ENCODE peak calls at places on chromosomes 6 and 20, in seven cellular contexts. Z is H1; S is NCI-H1417; V is LoVo; R is cardiac muscle cell; X is left lobe of liver; E is CD8-positive, alpha-beta T cell. I is an unnamed sample.

GRCh38 chr6:163197839-163198238 is 216.7 kb upstream of the QKI start:
- DNase-seq in Z (no peak), S (no peak), V (no peak), E (no peak), R (no peak), X (no peak), I (no peak)

GRCh38 chr20:5863040-5863811 is 87.1 kb downstream of the TRMT6 start:
- DNase-seq in X (no peak), E (no peak), V (no peak), S (no peak), Z (no peak), R (no peak), I (no peak)

GRCh38 chr20:1427457-1428054 is 34.7 kb upstream of the FKBP1A start:
- DNase-seq in S (peak; percentile 100), E (no peak), X (no peak), R (no peak), V (no peak), Z (peak; percentile 62), I (no peak)

GRCh38 chr6:13505345-13505734 is 17.9 kb upstream of the GFOD1 start:
- DNase-seq in X (no peak), Z (no peak), S (no peak), E (no peak), R (no peak), V (no peak), I (no peak)

GRCh38 chr20:37511605-37512275 is 9.3 kb upstream of the NNAT start:
- DNase-seq in X (no peak), Z (no peak), E (no peak), S (no peak), R (no peak), V (no peak), I (no peak)

GRCh38 chr6:68778356-68779020 is 143.4 kb downstream of the ADGRB3 start:
- DNase-seq in R (peak; percentile 67), V (peak; percentile 16), X (no peak), S (peak; percentile 76), Z (peak; percentile 50), E (no peak), I (no peak)

GRCh38 chr6:98574991-98575390 is 259.4 kb upstream of the POU3F2 start:
- DNase-seq in R (peak; percentile 41), E (no peak), S (no peak), V (no peak), Z (no peak), X (no peak), I (no peak)

GRCh38 chr6:81769834-81770233 is 17.4 kb upstream of the TENT5A start:
- DNase-seq in Z (no peak), V (peak; percentile 61), S (no peak), X (no peak), R (peak; percentile 23), E (no peak), I (no peak)

GRCh38 chr20:22385602-22386299 is 198.6 kb downstream of the FOXA2 start:
- DNase-seq in X (no peak), E (no peak), Z (no peak), S (peak; percentile 80), V (peak; percentile 16), R (no peak), I (no peak)

GRCh38 chr6:131101911-131102680 is 33.2 kb upstream of the AKAP7 start:
- DNase-seq in S (no peak), X (no peak), E (no peak), V (peak; percentile 80), R (no peak), Z (no peak), I (no peak)

GRCh38 chr6:3304500-3305215 is 45.9 kb downstream of the PSMG4 start:
- DNase-seq in R (no peak), S (no peak), E (no peak), V (no peak), X (no peak), Z (no peak), I (no peak)

GRCh38 chr6:132017921-132018320 is 66.7 kb upstream of the CCN2 start:
- DNase-seq in Z (no peak), R (no peak), V (no peak), S (no peak), X (no peak), E (no peak), I (no peak)

GRCh38 chr20:8242827-8243764 is 111.0 kb downstream of the PLCB1 start:
- DNase-seq in S (no peak), E (no peak), R (peak; percentile 17), Z (no peak), V (no peak), X (no peak), I (no peak)

GRCh38 chr6:159742165-159742564 is 14.9 kb downstream of the WTAP start:
- DNase-seq in R (no peak), E (no peak), Z (no peak), V (no peak), X (no peak), S (no peak), I (no peak)

GRCh38 chr6:24910331-24910849 is 25.4 kb downstream of the RIPOR2 start:
- DNase-seq in E (no peak), V (no peak), X (no peak), R (peak; percentile 42), S (no peak), Z (peak; percentile 73), I (no peak)

GRCh38 chr6:6908116-6908515 is 199.6 kb upstream of the RREB1 start:
- DNase-seq in R (no peak), X (no peak), V (no peak), E (no peak), S (no peak), Z (no peak), I (no peak)

GRCh38 chr6:26552640-26553189 is 14.5 kb downstream of the HMGN4 start:
- DNase-seq in S (no peak), R (no peak), Z (no peak), E (no peak), X (no peak), V (no peak), I (no peak)

GRCh38 chr20:33034115-33034514 is 2.7 kb downstream of the BPIFB6 start:
- DNase-seq in X (no peak), V (no peak), S (no peak), E (no peak), R (no peak), Z (no peak), I (no peak)

GRCh38 chr6:48471326-48471725 is 360.3 kb upstream of the PTCHD4 start:
- DNase-seq in X (no peak), E (no peak), V (no peak), S (no peak), Z (no peak), R (no peak), I (no peak)

GRCh38 chr6:146850238-146850896 is 251.6 kb downstream of the ADGB start:
- DNase-seq in S (no peak), E (no peak), V (no peak), X (no peak), R (no peak), Z (no peak), I (no peak)

GRCh38 chr20:33099842-33100538 is 20.5 kb downstream of the BPIFB4 start:
- DNase-seq in S (no peak), E (no peak), R (no peak), X (no peak), V (peak; percentile 29), Z (no peak), I (no peak)

GRCh38 chr6:14799928-14800327 is 445.9 kb upstream of the JARID2 start:
- DNase-seq in V (peak; percentile 6), R (peak; percentile 67), E (no peak), S (peak; percentile 41), X (peak; percentile 80), Z (no peak), I (peak; percentile 56)

GRCh38 chr6:7143161-7143974 is 35.6 kb downstream of the RREB1 start:
- DNase-seq in Z (no peak), E (no peak), V (no peak), R (no peak), S (peak; percentile 86), X (no peak), I (no peak)

GRCh38 chr20:63980317-63980805 is 571 bp upstream of the PRPF6 start:
- DNase-seq in R (peak; percentile 10), E (no peak), Z (no peak), S (peak; percentile 73), V (no peak), X (no peak), I (no peak)

GRCh38 chr6:1619666-1620503 is 10.2 kb downstream of the FOXC1 start:
- DNase-seq in S (no peak), V (no peak), Z (peak; percentile 83), R (no peak), E (no peak), X (no peak), I (no peak)

GRCh38 chr20:43751167-43752050 is 24.6 kb upstream of the GTSF1L start:
- DNase-seq in R (no peak), S (no peak), Z (no peak), X (no peak), E (no peak), V (no peak), I (no peak)

GRCh38 chr6:49552596-49552995 is 2.1 kb downstream of the C6orf141 start:
- DNase-seq in S (no peak), E (no peak), V (no peak), Z (no peak), R (no peak), X (no peak), I (no peak)

GRCh38 chr6:110625883-110626282 is 149.5 kb upstream of the SLC22A16 start:
- DNase-seq in V (no peak), E (no peak), R (no peak), Z (no peak), S (no peak), X (no peak), I (no peak)

GRCh38 chr6:116059713-116060571 is 749 bp downstream of the FRK start:
- DNase-seq in E (no peak), R (no peak), X (no peak), V (peak; percentile 55), Z (no peak), S (peak; percentile 10), I (peak; percentile 63)

GRCh38 chr6:66896415-66896814 is 1189.4 kb upstream of the EYS start:
- DNase-seq in V (peak; percentile 5), X (no peak), S (no peak), E (no peak), R (no peak), Z (no peak), I (no peak)

I was measured in lung.